ENCODE peak calls at places on chromosomes 4 and X, in nine cellular contexts. B is T-helper 1 cell, P is caudate nucleus, L is bronchial epithelial cell, M is NCI-H748 treated with DMSO at 0.1 percent for 48 hours, A is pulmonary artery endothelial cell, T is hepatic stellate cell, N is non-pigmented ciliary epithelial cell, E is DMS153. X is an unnamed sample.
A peak's percentile ranks its signal among the peaks of the same experiment; 100 is the strongest.

GRCh38 chr4:122652379-122652778 is 31.5 kb upstream of the IL21 start:
- DNase-seq in T (peak; percentile 12), B (peak; percentile 74), L (peak; percentile 68), M (no peak), P (no peak), A (no peak), N (no peak), E (no peak), X (no peak)

GRCh38 chr4:38565271-38566199 is 98.5 kb upstream of the KLF3 start:
- DNase-seq in N (no peak), M (no peak), P (no peak), T (peak; percentile 26), E (peak; percentile 34), L (peak; percentile 92), A (no peak), B (no peak), X (no peak)

GRCh38 chr4:56468097-56468422 is 643 bp downstream of the SRP72 start:
- DNase-seq in M (no peak), A (no peak), N (no peak), P (peak; percentile 41), B (peak; percentile 45), T (no peak), L (peak; percentile 61), E (peak; percentile 13), X (no peak)

GRCh38 chr4:159722918-159723317 is 620.0 kb downstream of the RAPGEF2 start:
- DNase-seq in N (no peak), E (no peak), A (no peak), P (no peak), M (no peak), T (no peak), L (no peak), B (no peak), X (no peak)

GRCh38 chr4:1081689-1082040 is 31.7 kb downstream of the RNF212 start:
- DNase-seq in P (no peak), B (peak; percentile 8), N (no peak), M (no peak), L (no peak), E (no peak), A (no peak), T (no peak), X (no peak)

GRCh38 chr4:163693211-163693610 is 198.7 kb downstream of the TMA16 start:
- DNase-seq in M (no peak), A (no peak), E (no peak), L (peak; percentile 35), N (no peak), P (no peak), B (no peak), T (no peak), X (no peak)

GRCh38 chrX:25012793-25013592 is 2.8 kb downstream of the ARX start:
- DNase-seq in L (no peak), T (no peak), P (no peak), M (no peak), E (no peak), A (no peak), N (no peak), B (peak; percentile 21), X (no peak)

GRCh38 chrX:110218591-110218990 is 99.3 kb downstream of the AMMECR1 start:
- DNase-seq in N (no peak), P (no peak), A (no peak), M (no peak), E (no peak), T (no peak), B (no peak), L (peak; percentile 60), X (no peak)

GRCh38 chr4:13892739-13893105 is 265.2 kb upstream of the BOD1L1 start:
- DNase-seq in L (no peak), P (no peak), E (no peak), M (no peak), A (no peak), T (no peak), N (no peak), B (no peak), X (no peak)

GRCh38 chr4:156974264-156974663 is 2.7 kb upstream of the PDGFC start:
- DNase-seq in A (no peak), T (peak; percentile 32), P (no peak), M (no peak), E (no peak), L (no peak), N (no peak), B (no peak), X (no peak)

GRCh38 chr4:118753096-118753495 is 67.9 kb downstream of the METTL14 start:
- DNase-seq in P (no peak), A (no peak), T (no peak), N (no peak), B (no peak), M (no peak), E (no peak), L (no peak), X (no peak)

GRCh38 chr4:82201805-82202636 is 171.8 kb downstream of the HNRNPD start:
- DNase-seq in T (no peak), A (peak; percentile 5), P (no peak), B (peak; percentile 24), M (peak; percentile 50), E (peak; percentile 31), N (peak; percentile 8), L (peak; percentile 64), X (peak; percentile 12)

GRCh38 chr4:125735107-125735506 is 420.4 kb downstream of the FAT4 start:
- DNase-seq in B (no peak), P (no peak), A (peak; percentile 79), N (peak; percentile 89), M (no peak), T (peak; percentile 46), E (no peak), L (peak; percentile 86), X (no peak)

GRCh38 chr4:161291222-161291621 is 872.6 kb downstream of the FSTL5 start:
- DNase-seq in B (no peak), P (no peak), M (no peak), L (no peak), A (no peak), N (no peak), E (no peak), T (no peak), X (no peak)

GRCh38 chr4:122542411-122543236 is 78.2 kb downstream of the IL21 start:
- DNase-seq in L (peak; percentile 74), M (no peak), B (peak; percentile 32), E (no peak), P (no peak), T (peak; percentile 6), N (no peak), A (peak; percentile 54), X (peak; percentile 68)

GRCh38 chr4:72567821-72568620 is 1.0 kb downstream of the ADAMTS3 start:
- DNase-seq in P (peak; percentile 68), B (peak; percentile 0), N (peak; percentile 67), T (peak; percentile 76), M (no peak), E (no peak), L (peak; percentile 73), A (no peak), X (no peak)

GRCh38 chr4:37490391-37491347 is 195.5 kb downstream of the RELL1 start:
- DNase-seq in L (no peak), N (no peak), T (no peak), M (no peak), E (no peak), B (no peak), P (no peak), A (no peak), X (no peak)

GRCh38 chrX:134908235-134908834 is 82.5 kb upstream of the SMIM10 start:
- DNase-seq in M (no peak), N (no peak), T (peak; percentile 27), A (peak; percentile 32), L (no peak), P (no peak), B (peak; percentile 41), E (no peak), X (peak; percentile 18)

GRCh38 chrX:146907391-146908240 is 93.1 kb upstream of the CXorf51A start:
- DNase-seq in T (no peak), L (peak; percentile 1), P (no peak), M (no peak), E (no peak), A (no peak), N (no peak), B (no peak), X (no peak)

GRCh38 chrX:125646195-125646594 is 326.5 kb downstream of the TEX13C start:
- DNase-seq in T (no peak), A (no peak), M (no peak), P (no peak), B (no peak), E (no peak), N (no peak), L (no peak), X (no peak)